ENCODE peak calls at places on chromosomes 13 and 19, in four cellular contexts. Z is GM12864; H is HT1080; T is stimulated activated CD8-positive, alpha-beta memory T cell treated with anti-CD3 and anti-CD28 coated beads, Interleukin-2, amount 100 ng/mL, for 1 hour. Y is an unnamed sample.
A peak's percentile ranks its signal among the peaks of the same experiment; 100 is the strongest.

GRCh38 chr19:19443283-19443682 is 37.8 kb downstream of the GATAD2A start:
- DNase-seq in Z (no peak), H (no peak), T (no peak), Y (no peak)

GRCh38 chr13:51636349-51636890 is 52.2 kb downstream of the WDFY2 start:
- DNase-seq in Z (no peak), H (peak; percentile 22), T (no peak), Y (no peak)

GRCh38 chr13:39038569-39038898 is 278 bp downstream of the NHLRC3 start:
- DNase-seq in Z (no peak), H (no peak), T (peak; percentile 13), Y (peak; percentile 11)

GRCh38 chr13:75685239-75685697 is 49.1 kb downstream of the LMO7 start:
- DNase-seq in Z (no peak), H (peak; percentile 71), T (no peak), Y (no peak)

GRCh38 chr13:60335531-60335930 is 61.5 kb upstream of the TDRD3 start:
- DNase-seq in Z (no peak), H (no peak), T (no peak), Y (no peak)

GRCh38 chr19:17209126-17210036 is 5.8 kb upstream of the USE1 start:
- DNase-seq in Z (peak; percentile 47), H (peak; percentile 59), T (no peak), Y (no peak)

GRCh38 chr13:48222358-48223015 is 10.5 kb upstream of the ITM2B start:
- DNase-seq in Z (no peak), H (no peak), T (no peak), Y (no peak)

GRCh38 chr13:113109151-113110047 is 3.8 kb downstream of the F7 start:
- DNase-seq in Z (no peak), H (no peak), T (no peak), Y (no peak)

GRCh38 chr19:35673121-35673804 is 6.9 kb downstream of the UPK1A start:
- DNase-seq in Z (no peak), H (peak; percentile 56), T (peak; percentile 5), Y (no peak)

GRCh38 chr19:18919895-18920204 is 335 bp downstream of the DDX49 start:
- DNase-seq in Z (no peak), H (no peak), T (no peak), Y (no peak)

GRCh38 chr19:18319591-18320135 is 3.2 kb downstream of the LSM4 start:
- DNase-seq in Z (no peak), H (no peak), T (no peak), Y (no peak)

GRCh38 chr19:46173886-46174475 is 25.9 kb downstream of the IGFL2 start:
- DNase-seq in Z (no peak), H (no peak), T (no peak), Y (no peak)

GRCh38 chr19:6723738-6724137 is 3.3 kb upstream of the C3 start:
- DNase-seq in Z (no peak), H (no peak), T (no peak), Y (no peak)

GRCh38 chr13:95256086-95256485 is 45.2 kb downstream of the ABCC4 start:
- DNase-seq in Z (no peak), H (peak; percentile 97), T (no peak), Y (no peak)

GRCh38 chr13:19601749-19602725 is 31.4 kb upstream of the MPHOSPH8 start:
- DNase-seq in Z (no peak), H (peak; percentile 61), T (peak; percentile 16), Y (no peak)

GRCh38 chr19:57708641-57709354 is at the start of gene ZNF154:
- DNase-seq in Z (peak; percentile 13), H (no peak), T (peak; percentile 22), Y (no peak)

GRCh38 chr19:461664-462551 is 1.1 kb upstream of the SHC2 start:
- DNase-seq in Z (no peak), H (no peak), T (no peak), Y (no peak)

GRCh38 chr13:110525328-110526319 is 35.9 kb downstream of the RAB20 start:
- DNase-seq in Z (peak; percentile 27), H (no peak), T (no peak), Y (no peak)

GRCh38 chr13:75223981-75224742 is 257.8 kb downstream of the TBC1D4 start:
- DNase-seq in Z (no peak), H (no peak), T (no peak), Y (no peak)

GRCh38 chr19:22515435-22515834 is 93.3 kb upstream of the ZNF98 start:
- DNase-seq in Z (no peak), H (no peak), T (no peak), Y (no peak)

GRCh38 chr13:24892844-24893243 is 128.9 kb downstream of the RNF17 start:
- DNase-seq in Z (no peak), H (no peak), T (no peak), Y (no peak)

GRCh38 chr19:18961767-18962423 is 20.9 kb upstream of the HOMER3 start:
- DNase-seq in Z (no peak), H (no peak), T (no peak), Y (no peak)

GRCh38 chr19:1449467-1450442 is at the start of gene APC2:
- DNase-seq in Z (no peak), H (no peak), T (no peak), Y (no peak)

GRCh38 chr19:39314016-39314728 is 6.5 kb downstream of the LRFN1 start:
- DNase-seq in Z (no peak), H (no peak), T (no peak), Y (no peak)

GRCh38 chr19:18119243-18120105 is 21.9 kb downstream of the MAST3 start:
- DNase-seq in Z (no peak), H (no peak), T (peak; percentile 42), Y (no peak)

GRCh38 chr13:26881154-26881553 is 120.6 kb upstream of the GPR12 start:
- DNase-seq in Z (no peak), H (peak; percentile 47), T (no peak), Y (no peak)

GRCh38 chr13:109436055-109436622 is 350.2 kb downstream of the IRS2 start:
- DNase-seq in Z (no peak), H (no peak), T (no peak), Y (no peak)

GRCh38 chr19:19372656-19373416 is 32.6 kb upstream of the GATAD2A start:
- DNase-seq in Z (peak; percentile 80), H (peak; percentile 77), T (no peak), Y (no peak)